ENCODE peak calls at places on chromosomes 2 and 18, in nine cellular contexts. H is fibroblast of lung, Q is psoas muscle, B is testis, T is PC-3, R is thoracic aorta, O is neuronal stem cell, X is stomach, U is IMR-90. M is an unnamed sample. For H3K36me3 and H3K4me1, the result is how much of the 10 kb centered on the place peaks cover.

GRCh38 chr2:118706844-118707243 is 140.6 kb downstream of the EN1 start:
- DNase-seq in H (no peak), Q (no peak), B (no peak), T (no peak), R (no peak), O (no peak), X (no peak), U (no peak), M (no peak)

GRCh38 chr2:104026726-104027125 is 827.2 kb upstream of the POU3F3 start:
- DNase-seq in H (peak), Q (no peak), B (no peak), T (no peak), R (no peak), O (no peak), X (no peak), U (no peak), M (no peak)

GRCh38 chr2:146814971-146815370 is 1029.9 kb upstream of the ACVR2A start:
- DNase-seq in H (peak), Q (no peak), B (no peak), T (peak), R (no peak), O (no peak), X (no peak), U (no peak), M (no peak)

GRCh38 chr2:209648714-209649113 is 122.9 kb upstream of the UNC80 start:
- DNase-seq in H (peak), Q (no peak), B (peak), T (peak), R (no peak), O (no peak), X (no peak), U (peak), M (peak)

GRCh38 chr2:55810621-55811020 is 113.0 kb downstream of the EFEMP1 start:
- DNase-seq in H (peak), Q (no peak), B (no peak), T (peak), R (no peak), O (no peak), X (no peak), U (no peak), M (no peak)

GRCh38 chr2:146376511-146377084 is 1468.2 kb upstream of the ACVR2A start:
- DNase-seq in H (no peak), Q (no peak), B (no peak), T (no peak), R (no peak), O (no peak), X (no peak), U (no peak), M (no peak)

GRCh38 chr2:147288131-147288530 is 556.7 kb upstream of the ACVR2A start:
- DNase-seq in H (no peak), Q (no peak), B (no peak), T (no peak), R (no peak), O (no peak), X (no peak), U (no peak), M (no peak)

GRCh38 chr2:178109813-178110212 is 2.4 kb upstream of the RBM45 start:
- DNase-seq in H (peak), Q (no peak), B (no peak), T (peak), R (no peak), O (no peak), X (no peak), U (peak), M (no peak)

GRCh38 chr2:209476367-209477191 is 52.7 kb downstream of the MAP2 start:
- DNase-seq in H (peak), Q (no peak), B (no peak), T (no peak), R (no peak), O (no peak), X (peak), U (peak), M (peak)

GRCh38 chr2:190716176-190716807 is 67.4 kb downstream of the NAB1 start:
- DNase-seq in H (peak), Q (no peak), B (no peak), T (peak), R (no peak), O (no peak), X (no peak), U (no peak), M (no peak)

GRCh38 chr2:27122791-27123190 is 824 bp upstream of the ABHD1 start:
- DNase-seq in H (no peak), Q (no peak), B (no peak), T (no peak), R (no peak), O (no peak), X (no peak), U (no peak), M (no peak)

GRCh38 chr2:225022188-225022587 is 20.1 kb downstream of the DOCK10 start:
- DNase-seq in H (no peak), Q (no peak), B (no peak), T (peak), R (no peak), O (no peak), X (peak), U (no peak), M (no peak)

GRCh38 chr2:120704696-120705095 is 31.0 kb upstream of the GLI2 start:
- DNase-seq in H (no peak), Q (no peak), B (no peak), T (peak), R (no peak), O (no peak), X (no peak), U (no peak), M (no peak)

GRCh38 chr2:112831380-112831930 is 5.1 kb downstream of the IL1B start:
- DNase-seq in H (no peak), Q (no peak), B (no peak), T (no peak), R (no peak), O (no peak), X (no peak), U (no peak), M (no peak)

GRCh38 chr18:23065234-23065806 is 70.0 kb upstream of the CABLES1 start:
- DNase-seq in H (no peak), Q (no peak), B (no peak), T (no peak), R (no peak), O (no peak), X (no peak), U (no peak), M (no peak)

GRCh38 chr2:60496976-60497375 is 56.5 kb downstream of the BCL11A start:
- DNase-seq in H (no peak), Q (no peak), B (no peak), T (no peak), R (no peak), O (peak), X (no peak), U (no peak), M (no peak)

GRCh38 chr2:60496475-60496874 is 57.0 kb downstream of the BCL11A start:
- DNase-seq in H (peak), Q (no peak), B (no peak), T (no peak), R (no peak), O (no peak), X (no peak), U (no peak), M (no peak)

GRCh38 chr2:60495226-60495625 is 58.2 kb downstream of the BCL11A start:
- DNase-seq in H (no peak), Q (no peak), B (no peak), T (no peak), R (no peak), O (no peak), X (peak), U (no peak), M (no peak)

GRCh38 chr2:60492550-60492949 is 60.9 kb downstream of the BCL11A start:
- DNase-seq in H (no peak), Q (no peak), B (no peak), T (no peak), R (no peak), O (no peak), X (no peak), U (no peak), M (no peak)

DNA sequence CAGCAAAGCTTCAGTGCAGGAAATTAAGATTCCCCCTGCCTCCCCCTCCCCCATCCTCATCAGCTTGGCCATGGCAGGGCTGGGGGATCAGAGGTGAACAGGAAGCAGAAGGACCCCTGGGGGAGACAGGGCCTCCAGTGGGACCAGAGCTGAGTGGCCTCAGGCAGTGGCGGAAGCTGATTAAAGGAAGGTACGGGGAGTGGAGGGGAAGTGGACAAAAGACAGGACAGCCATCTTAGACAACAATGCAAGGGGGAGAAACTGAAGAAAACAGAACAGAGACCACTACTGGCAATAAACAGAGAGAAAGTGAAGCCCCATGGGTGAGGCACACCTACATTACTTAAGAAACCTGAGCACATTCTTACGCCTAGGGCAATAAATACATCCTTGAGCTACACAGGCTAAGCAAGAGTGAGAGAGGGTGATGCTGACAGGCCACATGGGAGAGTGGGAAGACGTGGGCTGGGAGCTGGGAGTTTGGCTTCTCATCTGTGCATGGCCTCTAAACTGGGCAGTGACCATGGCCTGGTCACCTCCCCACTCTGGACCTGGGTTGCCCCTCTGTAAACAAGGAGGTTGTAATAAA is 59.6 kb downstream of the BCL11A start:
- DNase-seq in H (no peak), Q (no peak), B (no peak), T (no peak), R (no peak), O (no peak), X (no peak), U (no peak), M (no peak)
- H3K36me3 ChIP-seq in H (under half), Q (under half), B (under half), T (under half), R (under half), O (under half), X (under half), U (under half), M (under half)

DNA sequence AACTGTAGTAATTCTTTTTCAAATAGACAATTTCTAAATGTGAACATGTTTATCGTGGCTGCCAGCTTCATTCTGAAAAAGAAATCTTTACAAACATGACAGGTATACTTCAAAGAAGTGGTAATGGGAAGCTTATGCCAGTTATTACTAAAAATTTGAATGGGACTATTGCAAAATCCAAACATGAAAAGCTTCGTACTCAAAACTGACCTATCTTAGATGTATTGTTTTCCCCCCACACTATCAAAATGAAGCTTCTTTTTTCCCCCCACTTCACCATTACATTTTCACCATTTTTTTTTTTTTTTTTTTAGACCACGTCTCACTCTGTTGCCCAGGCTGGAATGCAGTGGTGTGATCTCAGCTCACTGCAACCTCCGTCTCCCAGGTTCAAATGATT is 50.4 kb upstream of the SERTAD2 start:
- DNase-seq in H (no peak), Q (no peak), B (no peak), T (no peak), R (no peak), O (no peak), X (no peak), U (no peak), M (no peak)
- H3K4me1 ChIP-seq in H (under half), Q (under half), B (under half), T (under half), R (under half), O (under half), X (under half), U (under half), M (under half)

GRCh38 chr2:172465417-172466334 is 38.3 kb downstream of the ITGA6 start:
- DNase-seq in H (peak), Q (peak), B (peak), T (peak), R (no peak), O (peak), X (peak), U (peak), M (peak)

GRCh38 chr2:172473167-172473566 is 45.8 kb downstream of the ITGA6 start:
- DNase-seq in H (no peak), Q (no peak), B (no peak), T (no peak), R (no peak), O (no peak), X (no peak), U (no peak), M (no peak)

GRCh38 chr2:172467382-172467781 is 40.0 kb downstream of the ITGA6 start:
- DNase-seq in H (no peak), Q (no peak), B (no peak), T (no peak), R (no peak), O (no peak), X (no peak), U (no peak), M (no peak)

GRCh38 chr2:172472441-172473051 is 45.2 kb downstream of the ITGA6 start:
- DNase-seq in H (no peak), Q (no peak), B (no peak), T (no peak), R (no peak), O (no peak), X (no peak), U (no peak), M (no peak)

DNA sequence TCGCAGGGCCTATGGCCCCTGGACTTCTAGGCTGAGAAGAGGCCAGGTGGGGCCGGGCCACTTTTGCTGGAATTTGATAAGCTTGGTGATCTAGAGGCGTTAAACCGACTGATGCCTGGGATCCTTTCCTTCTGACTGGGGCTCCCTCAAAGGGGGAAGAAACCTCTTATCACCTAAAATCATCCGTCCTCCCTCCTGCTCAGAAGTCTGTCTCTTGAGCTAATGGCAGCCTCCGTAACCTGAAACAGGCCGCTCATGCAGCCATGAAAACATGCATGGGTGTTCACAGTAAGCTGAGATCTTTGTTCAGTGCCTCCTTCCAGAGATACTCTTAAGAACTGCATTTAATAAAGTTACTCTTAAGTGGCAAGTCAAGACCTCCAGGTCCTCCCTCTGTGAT is 43.8 kb downstream of the ITGA6 start:
- DNase-seq in H (no peak), Q (no peak), B (no peak), T (no peak), R (no peak), O (no peak), X (no peak), U (no peak), M (no peak)
- H3K36me3 ChIP-seq in H (under half), Q (half or more), B (under half), T (half or more), R (under half), O (under half), X (under half), U (under half), M (under half)

DNA sequence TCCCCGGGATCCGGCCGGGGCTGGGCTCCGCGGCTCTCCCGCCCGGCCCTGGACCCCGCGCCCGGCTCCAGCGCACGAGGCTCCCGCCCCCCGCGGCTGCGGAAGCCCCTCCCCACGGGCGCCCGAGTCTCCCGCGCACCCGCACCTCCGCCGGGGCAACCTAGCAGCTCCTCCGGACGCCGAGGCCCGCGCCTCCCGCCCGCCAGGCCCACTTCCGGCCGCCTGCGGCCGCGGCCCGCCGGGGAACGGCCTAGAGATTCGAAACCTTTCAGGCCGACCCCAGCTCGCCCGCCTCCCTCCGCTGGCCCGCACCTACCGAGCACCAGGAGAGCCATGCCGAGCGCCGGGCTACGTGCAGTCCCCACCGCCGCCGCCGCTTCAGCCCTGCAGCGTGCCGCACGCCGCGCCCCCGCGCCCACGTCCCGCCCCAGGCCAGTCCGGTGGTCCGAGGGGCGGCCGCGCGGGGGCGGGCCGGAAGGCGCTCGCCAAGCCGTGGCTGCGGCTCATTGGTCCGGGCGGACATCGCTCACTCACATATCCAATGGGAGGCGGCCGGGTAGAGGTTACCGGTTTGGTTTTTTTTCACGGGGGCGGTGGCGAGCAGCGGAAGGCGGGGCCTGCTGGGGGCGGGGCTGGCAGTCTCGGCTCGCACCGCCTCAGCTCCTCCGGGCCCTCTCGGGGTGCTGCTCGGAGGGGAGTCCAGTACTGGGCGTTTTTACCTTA is at the start of gene PDIA6:
- DNase-seq in H (peak), Q (peak), B (peak), T (peak), R (peak), O (peak), X (peak), U (peak), M (peak)
- H3K4me1 ChIP-seq in H (under half), Q (under half), B (under half), T (under half), R (under half), O (under half), X (half or more), U (under half), M (under half)

GRCh38 chr18:48958951-48959350 is 8.2 kb upstream of the SMAD7 start:
- DNase-seq in H (no peak), Q (no peak), B (no peak), T (no peak), R (no peak), O (no peak), X (no peak), U (no peak), M (no peak)
- H3K36me3 ChIP-seq in H (under half), Q (under half), B (under half), T (under half), R (under half), O (under half), X (under half), U (under half), M (under half)

M was measured in SJCRH30.